ENCODE peak calls at places on chromosomes 6 and 20, in nine cellular contexts. A, X, O, T, S, J, P, L and R are unnamed samples.

GRCh38 chr6:67121115-67121514 is 1414.1 kb upstream of the EYS start:
- DNase-seq in A (no peak), X (no peak), O (no peak), T (no peak), S (no peak), J (no peak), P (no peak), L (no peak), R (peak)

GRCh38 chr6:165662671-165663282 is at the start of gene PDE10A:
- DNase-seq in A (no peak), X (no peak), O (peak), T (no peak), S (no peak), J (peak), P (peak), L (no peak), R (peak)

GRCh38 chr6:134753001-134753400 is 196.9 kb downstream of the ALDH8A1 start:
- DNase-seq in A (no peak), X (no peak), O (peak), T (no peak), S (no peak), J (no peak), P (no peak), L (no peak), R (no peak)

GRCh38 chr6:134238960-134239795 is 78.7 kb downstream of the SGK1 start:
- DNase-seq in A (no peak), X (no peak), O (no peak), T (no peak), S (no peak), J (no peak), P (no peak), L (no peak), R (no peak)

GRCh38 chr20:44411757-44412401 is 56.4 kb downstream of the HNF4A start:
- DNase-seq in A (no peak), X (no peak), O (no peak), T (no peak), S (no peak), J (no peak), P (no peak), L (no peak), R (no peak)

GRCh38 chr20:57387945-57388351 is 3.2 kb upstream of the RBM38 start:
- DNase-seq in A (no peak), X (no peak), O (no peak), T (no peak), S (no peak), J (no peak), P (no peak), L (no peak), R (no peak)

GRCh38 chr20:43244647-43245046 is 54.9 kb upstream of the PTPRT start:
- DNase-seq in A (no peak), X (no peak), O (no peak), T (no peak), S (no peak), J (no peak), P (no peak), L (no peak), R (no peak)

GRCh38 chr20:18164356-18164755 is 26.7 kb downstream of the KAT14 start:
- DNase-seq in A (no peak), X (no peak), O (no peak), T (no peak), S (peak), J (peak), P (no peak), L (peak), R (no peak)

GRCh38 chr20:45998761-45999160 is 9.9 kb upstream of the MMP9 start:
- DNase-seq in A (no peak), X (no peak), O (no peak), T (no peak), S (no peak), J (no peak), P (no peak), L (no peak), R (no peak)

GRCh38 chr20:31549513-31549880 is 35.3 kb downstream of the HM13 start:
- DNase-seq in A (no peak), X (no peak), O (no peak), T (no peak), S (no peak), J (no peak), P (no peak), L (no peak), R (no peak)

GRCh38 chr20:6819599-6819998 is 52.1 kb downstream of the BMP2 start:
- DNase-seq in A (no peak), X (no peak), O (peak), T (no peak), S (no peak), J (peak), P (no peak), L (peak), R (peak)

GRCh38 chr6:109315331-109316129 is 66.7 kb downstream of the CD164 start:
- DNase-seq in A (no peak), X (no peak), O (no peak), T (no peak), S (no peak), J (no peak), P (no peak), L (no peak), R (no peak)

GRCh38 chr6:53494076-53494475 is 50.8 kb downstream of the GCLC start:
- DNase-seq in A (no peak), X (no peak), O (no peak), T (no peak), S (peak), J (peak), P (no peak), L (peak), R (no peak)

GRCh38 chr20:2729251-2729713 is 36.7 kb downstream of the EBF4 start:
- DNase-seq in A (no peak), X (no peak), O (no peak), T (no peak), S (no peak), J (no peak), P (no peak), L (no peak), R (no peak)

GRCh38 chr6:109927052-109927451 is 51.1 kb upstream of the GPR6 start:
- DNase-seq in A (no peak), X (no peak), O (no peak), T (no peak), S (peak), J (peak), P (no peak), L (peak), R (no peak)